ENCODE peak calls at places on chromosomes 4 and X, in four cellular contexts. G, V, U and F are unnamed samples.
A peak's percentile ranks its signal among the peaks of the same experiment; 100 is the strongest.

GRCh38 chr4:189033801-189034347 is 894.6 kb downstream of the TRIML1 start:
- DNase-seq in G (no peak), V (no peak), U (no peak), F (no peak)

GRCh38 chrX:10047631-10048030 is 80.5 kb downstream of the CLDN34 start:
- DNase-seq in G (no peak), V (no peak), U (no peak), F (no peak)

GRCh38 chr4:173415092-173415491 is 16.2 kb upstream of the SCRG1 start:
- DNase-seq in G (no peak), V (no peak), U (no peak), F (no peak)

GRCh38 chrX:44012484-44013096 is 39.4 kb upstream of the NDP start:
- DNase-seq in G (peak; percentile 7), V (no peak), U (peak; percentile 63), F (no peak)

GRCh38 chr4:6955261-6955911 is 45.8 kb downstream of the TBC1D14 start:
- DNase-seq in G (peak; percentile 55), V (no peak), U (peak; percentile 86), F (no peak)

GRCh38 chrX:120236676-120237460 is 13.7 kb upstream of the ZBTB33 start:
- DNase-seq in G (no peak), V (no peak), U (no peak), F (no peak)

GRCh38 chr4:81454498-81454897 is 17.2 kb downstream of the RASGEF1B start:
- DNase-seq in G (no peak), V (no peak), U (no peak), F (no peak)

GRCh38 chr4:113682730-113683129 is 78.8 kb downstream of the CAMK2D start:
- DNase-seq in G (no peak), V (no peak), U (no peak), F (no peak)

GRCh38 chr4:72496119-72496518 is 72.9 kb downstream of the ADAMTS3 start:
- DNase-seq in G (no peak), V (no peak), U (no peak), F (no peak)

GRCh38 chr4:169803417-169803816 is 45.7 kb upstream of the HPF1 start:
- DNase-seq in G (no peak), V (no peak), U (no peak), F (no peak)

GRCh38 chrX:103793541-103793932 is 16.9 kb downstream of the PLP1 start:
- DNase-seq in G (no peak), V (no peak), U (no peak), F (no peak)

GRCh38 chr4:44165938-44166337 is 282.7 kb downstream of the KCTD8 start:
- DNase-seq in G (no peak), V (no peak), U (no peak), F (no peak)

GRCh38 chr4:54593795-54594194 is 64.0 kb upstream of the KIT start:
- DNase-seq in G (no peak), V (no peak), U (no peak), F (no peak)

GRCh38 chr4:169205146-169205806 is 65.5 kb downstream of the SH3RF1 start:
- DNase-seq in G (no peak), V (no peak), U (no peak), F (no peak)

GRCh38 chr4:78610546-78611214 is 59.1 kb downstream of the ANXA3 start:
- DNase-seq in G (no peak), V (no peak), U (no peak), F (no peak)

GRCh38 chrX:25726539-25726938 is 411.6 kb upstream of the MAGEB18 start:
- DNase-seq in G (peak; percentile 43), V (no peak), U (no peak), F (peak; percentile 3)

GRCh38 chr4:2796261-2797187 is 3.6 kb downstream of the SH3BP2 start:
- DNase-seq in G (peak; percentile 93), V (no peak), U (peak; percentile 70), F (peak; percentile 35)

GRCh38 chr4:63361628-63362027 is 1047.6 kb downstream of the TECRL start:
- DNase-seq in G (no peak), V (no peak), U (no peak), F (peak; percentile 11)

GRCh38 chr4:16715482-16715881 is 183.0 kb downstream of the LDB2 start:
- DNase-seq in G (no peak), V (no peak), U (no peak), F (no peak)

GRCh38 chrX:123088331-123088730 is 95.7 kb upstream of the GRIA3 start:
- DNase-seq in G (no peak), V (no peak), U (no peak), F (no peak)

GRCh38 chr4:144174401-144175067 is 34.0 kb upstream of the GYPA start:
- DNase-seq in G (no peak), V (peak; percentile 19), U (no peak), F (no peak)

GRCh38 chr4:5751918-5752802 is 41.2 kb downstream of the EVC start:
- DNase-seq in G (no peak), V (no peak), U (peak; percentile 44), F (peak; percentile 97)

GRCh38 chr4:85498068-85498733 is 23.3 kb downstream of the ARHGAP24 start:
- DNase-seq in G (peak; percentile 42), V (peak; percentile 50), U (peak; percentile 72), F (no peak)

DNA sequence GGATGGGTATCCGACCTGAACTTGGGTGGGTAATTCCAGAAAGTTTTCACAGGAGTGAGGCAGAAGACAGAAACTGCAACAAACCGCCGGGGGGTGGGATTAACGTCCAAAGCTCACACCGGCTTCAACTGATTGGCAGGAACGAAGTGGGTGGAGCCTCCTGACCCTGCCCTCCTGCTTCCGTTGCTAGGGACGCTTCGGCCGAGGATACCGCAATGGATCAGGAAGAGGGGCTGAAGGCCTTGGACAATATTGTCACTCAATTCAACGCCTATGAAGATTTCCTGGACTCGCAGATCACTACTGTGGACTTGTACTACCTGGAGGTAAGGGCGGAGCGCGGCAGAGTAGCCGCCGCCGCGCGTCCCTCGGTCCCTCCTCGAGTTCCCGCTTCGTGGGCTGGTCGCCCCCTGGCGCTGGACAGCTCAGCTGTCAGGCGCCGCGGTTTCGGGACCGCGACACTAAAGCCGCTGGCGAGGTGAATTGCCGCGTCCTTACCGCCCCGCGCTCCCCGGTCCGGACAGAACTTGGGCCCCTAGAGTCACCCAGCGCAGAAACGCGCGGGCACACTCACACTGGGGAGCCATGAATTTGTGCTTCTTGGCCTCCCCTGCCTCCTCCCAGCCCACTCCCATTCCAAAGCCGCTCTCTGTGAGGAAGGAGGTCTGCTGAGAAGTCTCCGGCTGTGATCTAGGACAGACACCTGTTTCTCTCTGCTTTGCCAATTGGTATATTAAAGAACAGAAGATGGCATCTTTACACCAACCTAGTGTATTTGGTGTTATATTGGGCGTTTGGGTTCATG is at the start of gene CFAP299:
- DNase-seq in G (peak; percentile 93), V (peak; percentile 61), U (peak; percentile 93), F (peak; percentile 61)
- TF ChIP-seq CTCF in G (peak; percentile 42), V (no peak), U (peak; percentile 42), F (peak; percentile 65)

GRCh38 chr4:8291701-8292387 is 22.3 kb downstream of the HTRA3 start:
- DNase-seq in G (no peak), V (no peak), U (peak; percentile 22), F (no peak)

GRCh38 chr4:8290701-8290970 is 21.1 kb downstream of the HTRA3 start:
- DNase-seq in G (no peak), V (no peak), U (peak; percentile 8), F (no peak)

GRCh38 chr4:8291036-8291682 is 21.6 kb downstream of the HTRA3 start:
- DNase-seq in G (no peak), V (no peak), U (peak; percentile 56), F (no peak)

GRCh38 chr4:8289151-8289750 is 19.7 kb downstream of the HTRA3 start:
- DNase-seq in G (no peak), V (no peak), U (peak; percentile 48), F (no peak)

GRCh38 chr4:8289956-8290700 is 20.6 kb downstream of the HTRA3 start:
- DNase-seq in G (no peak), V (no peak), U (peak; percentile 21), F (no peak)
- TF ChIP-seq CTCF in G (no peak), V (no peak), U (no peak), F (no peak)

GRCh38 chr4:37882665-37883296 is 8.1 kb upstream of the TBC1D1 start:
- DNase-seq in G (no peak), V (no peak), U (no peak), F (no peak)
- TF ChIP-seq CTCF in G (no peak), V (no peak), U (no peak), F (peak; percentile 38)

DNA sequence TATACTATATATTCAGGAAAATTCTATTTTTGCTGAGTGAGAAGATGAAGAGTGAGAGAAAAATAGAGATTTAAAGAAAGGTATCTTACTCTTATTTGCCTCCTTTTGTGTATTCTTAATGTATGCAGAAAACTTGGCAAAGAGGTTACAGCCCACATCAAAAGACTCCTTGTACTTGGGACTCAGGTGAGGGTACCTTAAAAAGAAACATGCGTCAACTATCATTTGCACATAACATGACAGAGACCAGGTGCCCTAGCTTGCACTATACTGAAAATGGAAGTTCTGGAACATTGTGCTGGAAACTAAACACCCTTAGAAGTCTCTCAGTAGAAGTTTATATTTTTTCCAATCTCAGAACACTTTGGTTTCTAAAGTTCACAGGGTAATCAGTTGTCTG is 15.6 kb upstream of the RAB39B start:
- DNase-seq in G (no peak), V (no peak), U (no peak), F (no peak)
- TF ChIP-seq CTCF in G (no peak), V (no peak), U (no peak), F (no peak)

GRCh38 chr4:82473621-82474164 is 43.3 kb downstream of the ENOPH1 start:
- DNase-seq in G (no peak), V (no peak), U (no peak), F (no peak)

GRCh38 chr4:82467442-82467841 is 37.1 kb downstream of the ENOPH1 start:
- DNase-seq in G (no peak), V (no peak), U (no peak), F (no peak)

GRCh38 chr4:82469776-82470345 is 39.5 kb downstream of the ENOPH1 start:
- DNase-seq in G (no peak), V (no peak), U (no peak), F (peak; percentile 10)
- TF ChIP-seq CTCF in G (no peak), V (no peak), U (no peak), F (peak; percentile 3)

GRCh38 chr4:141900841-141901240 is 264.5 kb downstream of the IL15 start:
- DNase-seq in G (no peak), V (no peak), U (no peak), F (no peak)
- TF ChIP-seq CTCF in G (no peak), V (no peak), U (no peak), F (no peak)

DNA sequence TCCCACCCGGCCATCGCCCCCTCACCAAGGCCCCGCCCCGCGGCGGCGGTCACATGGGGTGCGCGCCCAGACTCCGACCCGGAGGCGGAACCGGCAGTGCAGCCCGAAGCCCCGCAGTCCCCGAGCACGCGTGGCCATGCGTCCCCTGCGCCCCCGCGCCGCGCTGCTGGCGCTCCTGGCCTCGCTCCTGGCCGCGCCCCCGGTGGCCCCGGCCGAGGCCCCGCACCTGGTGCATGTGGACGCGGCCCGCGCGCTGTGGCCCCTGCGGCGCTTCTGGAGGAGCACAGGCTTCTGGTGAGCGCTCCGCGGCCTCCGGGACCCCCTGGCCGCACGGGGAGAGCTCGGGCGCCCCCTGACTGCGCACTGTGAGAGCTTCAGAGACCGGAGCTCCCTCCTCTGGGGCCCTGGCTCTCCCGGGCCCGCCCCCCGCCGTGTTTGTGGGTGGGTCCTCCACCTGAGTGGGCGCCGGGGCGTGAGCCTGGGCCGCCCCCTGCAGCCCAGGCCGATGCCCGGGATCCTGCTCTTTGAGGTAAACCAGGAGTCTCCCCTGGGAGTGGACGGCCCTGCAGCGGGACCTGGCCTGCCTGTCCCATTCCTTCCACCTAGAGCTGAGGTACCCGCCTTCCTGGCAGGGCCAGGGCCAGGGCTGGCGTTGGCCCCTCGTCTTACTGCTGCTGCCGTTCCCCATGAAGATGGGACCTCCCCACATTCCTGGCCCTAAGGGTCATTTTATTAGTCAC is at the start of gene IDUA:
- DNase-seq in G (peak; percentile 83), V (peak; percentile 99), U (peak; percentile 95), F (no peak)
- TF ChIP-seq CTCF in G (no peak), V (peak; percentile 82), U (peak; percentile 54), F (peak; percentile 56)